ENCODE peak calls at places on chromosome 11, in seven cellular contexts. F is K562, P is SK-N-SH, Y is GM12878, K is HepG2, A is H1, V is NT2/D1. N is an unnamed sample.

GRCh38 chr11:38476808-38477565 is 1879.0 kb upstream of the RAG2 start:
- DNase-seq in F (no peak), P (no peak), Y (no peak), K (no peak), A (no peak), V (no peak), N (no peak)

GRCh38 chr11:61273151-61274078 is 21.7 kb downstream of the VWCE start:
- DNase-seq in F (no peak), P (no peak), Y (no peak), K (no peak), A (no peak), V (no peak), N (no peak)

GRCh38 chr11:8285228-8285627 is 21.6 kb upstream of the LMO1 start:
- DNase-seq in F (no peak), P (no peak), Y (no peak), K (no peak), A (no peak), V (no peak), N (no peak)

GRCh38 chr11:3857628-3858027 is 2.2 kb downstream of the STIM1 start:
- DNase-seq in F (no peak), P (no peak), Y (no peak), K (peak; percentile 48), A (no peak), V (no peak), N (no peak)

GRCh38 chr11:80163011-80163410 is 722.2 kb upstream of the TENM4 start:
- DNase-seq in F (no peak), P (no peak), Y (no peak), K (no peak), A (no peak), V (no peak), N (no peak)

GRCh38 chr11:76307416-76307815 is 73.5 kb downstream of the THAP12 start:
- DNase-seq in F (no peak), P (no peak), Y (no peak), K (no peak), A (no peak), V (no peak), N (no peak)

GRCh38 chr11:66230171-66230570 is 38.3 kb upstream of the RAB1B start:
- DNase-seq in F (no peak), P (no peak), Y (no peak), K (no peak), A (no peak), V (no peak), N (no peak)

GRCh38 chr11:58358969-58359368 is at the start of gene OR5B17:
- DNase-seq in F (no peak), P (no peak), Y (no peak), K (no peak), A (no peak), V (no peak), N (no peak)

DNA sequence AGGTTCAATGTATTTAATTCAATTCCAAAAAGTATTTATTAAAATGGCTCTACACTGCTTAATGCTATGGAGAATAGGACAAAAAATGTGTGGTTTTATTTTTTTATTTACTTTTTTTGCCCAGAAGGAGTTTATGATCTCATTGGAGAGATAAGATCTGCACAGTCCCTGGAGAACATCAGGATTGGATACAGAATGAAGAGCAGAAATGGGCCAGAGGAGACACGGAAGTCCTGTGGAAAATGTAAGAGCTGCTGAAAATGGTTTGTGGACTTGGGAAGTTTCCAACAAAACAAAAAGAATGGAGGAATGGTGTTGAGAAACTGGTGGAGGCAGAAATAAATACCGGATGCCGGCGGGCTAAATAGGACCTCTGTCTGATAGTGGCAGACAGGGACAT is 554.6 kb downstream of the OPCML start:
- DNase-seq in F (no peak), P (no peak), Y (no peak), K (no peak), A (no peak), V (no peak), N (no peak)
- TF ChIP-seq YY1 in F (no peak), P (no peak), Y (no peak), K (no peak), A (no peak), V (no peak), N (no peak)

GRCh38 chr11:1339066-1339675 is 29.7 kb upstream of the TOLLIP start:
- DNase-seq in F (no peak), P (no peak), Y (no peak), K (no peak), A (no peak), V (no peak), N (no peak)

GRCh38 chr11:1336836-1337646 is 27.6 kb upstream of the TOLLIP start:
- DNase-seq in F (no peak), P (peak; percentile 80), Y (no peak), K (no peak), A (no peak), V (no peak), N (no peak)

GRCh38 chr11:1340111-1340510 is 30.7 kb upstream of the TOLLIP start:
- DNase-seq in F (no peak), P (no peak), Y (no peak), K (no peak), A (no peak), V (no peak), N (no peak)

GRCh38 chr11:1337647-1338007 is 28.2 kb upstream of the TOLLIP start:
- DNase-seq in F (no peak), P (peak; percentile 36), Y (no peak), K (no peak), A (no peak), V (no peak), N (no peak)

GRCh38 chr11:1338201-1339065 is 29.0 kb upstream of the TOLLIP start:
- DNase-seq in F (no peak), P (peak; percentile 15), Y (no peak), K (no peak), A (no peak), V (no peak), N (no peak)
- TF ChIP-seq YY1 in F (no peak), P (no peak), Y (no peak), K (no peak), A (no peak), V (no peak), N (no peak)

GRCh38 chr11:96260067-96260511 is 82.9 kb downstream of the MAML2 start:
- DNase-seq in F (peak; percentile 13), P (no peak), Y (no peak), K (no peak), A (no peak), V (no peak), N (no peak)

GRCh38 chr11:96263361-96263763 is 79.6 kb downstream of the MAML2 start:
- DNase-seq in F (peak; percentile 23), P (no peak), Y (no peak), K (peak; percentile 14), A (no peak), V (no peak), N (no peak)

GRCh38 chr11:96259053-96259837 is 83.8 kb downstream of the MAML2 start:
- DNase-seq in F (no peak), P (no peak), Y (no peak), K (no peak), A (no peak), V (no peak), N (no peak)

GRCh38 chr11:96257972-96258951 is 84.7 kb downstream of the MAML2 start:
- DNase-seq in F (no peak), P (no peak), Y (no peak), K (no peak), A (no peak), V (no peak), N (no peak)

GRCh38 chr11:96260526-96260925 is 82.5 kb downstream of the MAML2 start:
- DNase-seq in F (no peak), P (no peak), Y (no peak), K (no peak), A (no peak), V (no peak), N (no peak)
- TF ChIP-seq YY1 in F (no peak), P (no peak), Y (no peak), K (no peak), A (no peak), V (no peak), N (no peak)

GRCh38 chr11:121351089-121351488 is 58.5 kb downstream of the SC5D start:
- DNase-seq in F (no peak), P (no peak), Y (no peak), K (no peak), A (no peak), V (no peak), N (no peak)

GRCh38 chr11:121350314-121351046 is 57.9 kb downstream of the SC5D start:
- DNase-seq in F (no peak), P (no peak), Y (no peak), K (no peak), A (no peak), V (no peak), N (no peak)

GRCh38 chr11:121354192-121354591 is 61.6 kb downstream of the SC5D start:
- DNase-seq in F (no peak), P (no peak), Y (no peak), K (no peak), A (no peak), V (no peak), N (no peak)

GRCh38 chr11:121349790-121350189 is 57.2 kb downstream of the SC5D start:
- DNase-seq in F (no peak), P (no peak), Y (no peak), K (no peak), A (no peak), V (no peak), N (no peak)

DNA sequence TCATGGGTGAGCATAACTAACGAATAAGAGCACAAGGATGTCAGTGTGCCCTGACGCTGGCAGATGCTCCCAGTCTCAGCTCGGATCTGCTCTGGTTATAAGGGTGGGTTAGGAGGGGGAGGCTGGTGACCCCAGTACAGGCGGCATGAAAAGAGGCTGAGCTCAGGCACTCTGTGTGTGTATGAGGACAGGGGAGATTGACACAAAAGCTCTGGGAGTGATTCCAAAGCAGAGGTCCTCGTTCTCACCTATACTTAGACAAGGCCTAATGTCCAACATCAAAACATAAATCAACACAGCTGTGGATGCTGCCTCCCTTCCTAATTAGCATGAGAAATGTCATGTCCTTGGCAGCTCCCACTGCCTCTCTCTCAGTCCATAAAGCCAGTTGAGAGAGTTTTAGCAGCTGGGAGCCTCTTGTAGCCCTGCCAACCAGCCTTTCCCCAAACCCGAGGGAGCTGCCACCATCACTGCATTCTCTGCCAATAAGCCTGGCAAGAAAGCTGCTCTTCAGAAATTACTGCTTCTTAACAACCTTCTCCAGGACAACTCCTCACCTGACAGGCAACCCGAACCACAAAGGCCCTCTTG is 59.8 kb downstream of the SC5D start:
- DNase-seq in F (no peak), P (no peak), Y (no peak), K (no peak), A (no peak), V (no peak), N (no peak)
- TF ChIP-seq YY1 in F (no peak), P (no peak), Y (no peak), K (no peak), A (no peak), V (no peak), N (no peak)

GRCh38 chr11:119864836-119865235 is 135.8 kb upstream of the NECTIN1 start:
- DNase-seq in F (no peak), P (no peak), Y (no peak), K (no peak), A (no peak), V (no peak), N (no peak)

GRCh38 chr11:119860561-119861094 is 131.6 kb upstream of the NECTIN1 start:
- DNase-seq in F (no peak), P (no peak), Y (no peak), K (no peak), A (no peak), V (no peak), N (no peak)

GRCh38 chr11:119863236-119863635 is 134.2 kb upstream of the NECTIN1 start:
- DNase-seq in F (no peak), P (no peak), Y (no peak), K (no peak), A (no peak), V (no peak), N (no peak)

GRCh38 chr11:119861160-119861559 is 132.2 kb upstream of the NECTIN1 start:
- DNase-seq in F (no peak), P (no peak), Y (no peak), K (no peak), A (no peak), V (no peak), N (no peak)

GRCh38 chr11:119863811-119864601 is 135.0 kb upstream of the NECTIN1 start:
- DNase-seq in F (no peak), P (peak; percentile 57), Y (no peak), K (no peak), A (no peak), V (no peak), N (no peak)
- TF ChIP-seq YY1 in F (no peak), P (no peak), Y (no peak), K (no peak), A (no peak), V (no peak), N (no peak)